ENCODE peak calls at places on chromosomes 4 and X, in five cellular contexts. Z is AG04449, N is mammary epithelial cell, J is fibroblast of the aortic adventitia, T is adrenal gland. F is an unnamed sample.
A peak's percentile ranks its signal among the peaks of the same experiment; 100 is the strongest.

GRCh38 chr4:7673111-7673510 is 238.4 kb upstream of the PSAPL1 start:
- DNase-seq in Z (no peak), N (no peak), J (no peak), T (no peak), F (no peak)

GRCh38 chrX:13029831-13030771 is 14.3 kb downstream of the FAM9C start:
- DNase-seq in Z (no peak), N (no peak), J (no peak), T (peak; percentile 20), F (peak; percentile 88)

GRCh38 chr4:70747874-70748273 is 26.1 kb downstream of the RUFY3 start:
- DNase-seq in Z (no peak), N (no peak), J (peak; percentile 69), T (no peak), F (no peak)

GRCh38 chrX:43880439-43880838 is 1.8 kb downstream of the MAOB start:
- DNase-seq in Z (no peak), N (peak; percentile 75), J (peak; percentile 28), T (no peak), F (no peak)

GRCh38 chr4:6992728-6993655 is 50.2 kb upstream of the TADA2B start:
- DNase-seq in Z (no peak), N (peak; percentile 68), J (no peak), T (no peak), F (no peak)

GRCh38 chr4:15479089-15479912 is 9.6 kb downstream of the CC2D2A start:
- DNase-seq in Z (peak; percentile 42), N (peak; percentile 76), J (peak; percentile 95), T (peak; percentile 65), F (peak; percentile 80)

GRCh38 chrX:107448625-107449468 is 605 bp upstream of the FRMPD3 start:
- DNase-seq in Z (no peak), N (no peak), J (no peak), T (no peak), F (peak; percentile 43)

GRCh38 chrX:11375614-11376119 is 82.5 kb downstream of the AMELX start:
- DNase-seq in Z (no peak), N (no peak), J (peak; percentile 27), T (no peak), F (no peak)

GRCh38 chr4:186739802-186740434 is 16.3 kb upstream of the FAT1 start:
- DNase-seq in Z (no peak), N (no peak), J (no peak), T (no peak), F (no peak)

GRCh38 chrX:153984351-153985178 is 12.0 kb downstream of the TMEM187 start:
- DNase-seq in Z (no peak), N (no peak), J (no peak), T (no peak), F (no peak)

GRCh38 chr4:174865418-174865985 is 36.5 kb upstream of the GLRA3 start:
- DNase-seq in Z (no peak), N (no peak), J (no peak), T (no peak), F (no peak)

GRCh38 chr4:152590179-152591031 is 54.5 kb upstream of the FBXW7 start:
- DNase-seq in Z (peak; percentile 99), N (peak; percentile 89), J (peak; percentile 92), T (no peak), F (no peak)

GRCh38 chr4:182492456-182492855 is 249.3 kb downstream of the TENM3 start:
- DNase-seq in Z (peak; percentile 42), N (peak; percentile 12), J (peak; percentile 51), T (no peak), F (no peak)

GRCh38 chr4:15797320-15797719 is 19.2 kb downstream of the CD38 start:
- DNase-seq in Z (no peak), N (peak; percentile 59), J (no peak), T (no peak), F (no peak)

GRCh38 chr4:89158884-89159503 is 47.7 kb downstream of the TIGD2 start:
- DNase-seq in Z (no peak), N (peak; percentile 35), J (peak; percentile 70), T (peak; percentile 16), F (no peak)

GRCh38 chrX:153549807-153550206 is 32.4 kb downstream of the ATP2B3 start:
- DNase-seq in Z (no peak), N (no peak), J (no peak), T (no peak), F (no peak)

GRCh38 chrX:48611703-48612102 is 14.4 kb downstream of the WDR13 start:
- DNase-seq in Z (no peak), N (no peak), J (no peak), T (peak; percentile 27), F (no peak)

GRCh38 chrX:114582264-114582632 is 1.6 kb upstream of the HTR2C start:
- DNase-seq in Z (no peak), N (no peak), J (no peak), T (no peak), F (no peak)

GRCh38 chrX:24357101-24357500 is 3.3 kb upstream of the SUPT20HL1 start:
- DNase-seq in Z (no peak), N (no peak), J (peak; percentile 28), T (no peak), F (no peak)

GRCh38 chrX:84047339-84047738 is 140.7 kb downstream of the RPS6KA6 start:
- DNase-seq in Z (no peak), N (no peak), J (no peak), T (no peak), F (no peak)

GRCh38 chr4:185286571-185286970 is 77.2 kb downstream of the SNX25 start:
- DNase-seq in Z (no peak), N (no peak), J (no peak), T (no peak), F (no peak)

GRCh38 chr4:30182786-30183185 is 537.4 kb upstream of the PCDH7 start:
- DNase-seq in Z (no peak), N (no peak), J (no peak), T (no peak), F (no peak)

GRCh38 chr4:52377563-52377962 is 281.5 kb downstream of the USP46 start:
- DNase-seq in Z (no peak), N (no peak), J (no peak), T (no peak), F (no peak)

GRCh38 chr4:143406523-143406922 is 69.8 kb downstream of the GAB1 start:
- DNase-seq in Z (no peak), N (peak; percentile 15), J (peak; percentile 74), T (peak; percentile 87), F (no peak)

GRCh38 chr4:143407475-143407874 is 70.8 kb downstream of the GAB1 start:
- DNase-seq in Z (no peak), N (no peak), J (no peak), T (no peak), F (no peak)

GRCh38 chr4:143404555-143404954 is 67.9 kb downstream of the GAB1 start:
- DNase-seq in Z (no peak), N (no peak), J (no peak), T (no peak), F (no peak)

GRCh38 chr4:143403551-143403816 is 66.8 kb downstream of the GAB1 start:
- DNase-seq in Z (no peak), N (no peak), J (no peak), T (no peak), F (no peak)

GRCh38 chr4:143405197-143405730 is 68.6 kb downstream of the GAB1 start:
- DNase-seq in Z (no peak), N (no peak), J (no peak), T (no peak), F (no peak)
- H3K4me3 ChIP-seq in Z (no peak overlapping the region), N (no peak overlapping the region), J (no peak overlapping the region), T (no peak overlapping the region), F (no peak overlapping the region)

GRCh38 chr4:143986173-143986572 is 33.0 kb downstream of the GYPB start:
- DNase-seq in Z (no peak), N (no peak), J (no peak), T (no peak), F (peak; percentile 48)
- H3K4me3 ChIP-seq in Z (no peak overlapping the region), N (no peak overlapping the region), J (no peak overlapping the region), T (no peak overlapping the region), F (no peak overlapping the region)

DNA sequence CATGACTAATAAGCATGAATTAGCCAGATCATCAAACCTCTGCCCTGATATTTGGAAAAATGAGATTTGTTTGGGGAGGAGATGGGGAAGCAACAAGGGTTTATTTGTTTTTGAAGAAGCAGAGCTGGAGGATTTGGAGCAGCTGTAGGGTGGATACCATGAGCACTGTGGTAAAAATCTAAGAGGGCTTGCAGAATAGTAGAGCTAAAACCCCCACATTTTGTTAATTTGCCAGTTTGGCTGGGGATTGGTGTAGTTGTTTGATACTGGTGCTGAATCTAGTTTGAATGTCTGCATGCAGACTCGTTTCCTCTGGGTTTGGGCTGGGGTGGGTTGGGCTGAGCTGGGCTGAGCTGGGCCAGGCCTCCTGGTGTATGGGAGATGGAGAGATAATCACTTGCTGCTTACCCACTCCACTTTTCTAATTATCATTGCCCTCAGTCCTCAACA is 43.7 kb downstream of the SMAD1 start:
- DNase-seq in Z (no peak), N (no peak), J (peak; percentile 47), T (no peak), F (no peak)
- H3K4me3 ChIP-seq in Z (no peak overlapping the region), N (no peak overlapping the region), J (no peak overlapping the region), T (no peak overlapping the region), F (no peak overlapping the region)

DNA sequence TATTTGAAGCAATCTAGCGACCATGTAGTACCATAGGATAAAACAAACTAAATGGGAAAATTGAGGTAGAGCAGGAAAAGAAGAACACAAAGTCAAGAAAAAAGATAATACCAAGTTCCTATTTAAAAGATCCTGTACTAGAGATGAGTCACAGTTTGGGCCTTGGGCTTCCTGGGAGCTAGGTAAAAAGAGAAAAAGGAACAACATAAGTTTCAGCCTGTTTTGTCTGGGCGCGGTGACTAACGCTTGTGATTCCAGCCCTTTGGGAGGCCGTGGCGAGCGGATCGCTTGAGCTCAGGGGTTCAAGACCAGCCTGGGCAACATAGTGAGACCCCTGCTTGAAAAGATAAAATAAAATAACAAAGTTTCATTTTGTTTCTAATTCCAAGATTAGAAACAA is 14.0 kb upstream of the TMEM156 start:
- DNase-seq in Z (no peak), N (peak; percentile 66), J (peak; percentile 12), T (peak; percentile 70), F (no peak)
- H3K4me3 ChIP-seq in Z (peak overlapping the region; percentile 66), N (peak overlapping the region; percentile 66), J (peak overlapping the region; percentile 69), T (no peak overlapping the region), F (peak overlapping the region; percentile 3)

GRCh38 chr4:62204136-62204535 is 1004.0 kb downstream of the ADGRL3 start:
- DNase-seq in Z (no peak), N (no peak), J (no peak), T (no peak), F (no peak)
- H3K4me3 ChIP-seq in Z (no peak overlapping the region), N (no peak overlapping the region), J (no peak overlapping the region), T (no peak overlapping the region), F (no peak overlapping the region)

DNA sequence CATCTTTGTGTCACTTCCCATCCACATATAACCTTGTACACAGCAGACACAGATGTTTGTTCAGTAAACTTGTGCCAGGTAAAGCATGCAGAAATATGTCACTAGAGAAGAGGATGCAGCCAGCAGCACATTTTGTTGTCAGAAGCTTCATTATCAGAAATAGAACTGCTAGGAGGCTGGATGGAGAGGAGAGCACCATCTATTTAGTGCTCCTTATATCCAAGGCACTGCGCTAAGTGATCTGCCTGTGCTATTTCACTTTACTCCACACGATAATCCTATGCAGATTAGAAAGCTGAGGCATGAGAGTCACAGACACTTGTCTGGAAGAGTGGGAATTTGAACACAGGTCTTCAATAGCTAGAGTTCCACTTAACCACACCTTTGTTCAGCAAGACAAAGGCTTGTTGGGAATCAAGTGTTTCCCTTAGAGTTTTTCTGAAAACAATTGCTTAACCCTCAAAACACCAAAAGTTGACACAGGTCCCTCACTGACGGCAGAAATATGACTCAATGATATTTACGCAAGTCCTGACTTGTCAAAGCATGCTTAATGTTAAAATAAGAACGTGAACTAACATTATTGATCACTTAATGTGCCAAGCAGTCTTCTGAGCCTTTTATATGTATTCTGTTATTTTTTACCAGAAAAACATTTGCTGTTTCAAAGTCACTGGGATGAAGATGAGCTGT is 1.2 kb upstream of the QDPR start:
- DNase-seq in Z (no peak), N (peak; percentile 79), J (no peak), T (no peak), F (no peak)
- H3K4me3 ChIP-seq in Z (no peak overlapping the region), N (no peak overlapping the region), J (no peak overlapping the region), T (no peak overlapping the region), F (no peak overlapping the region)